ENCODE peak calls at places on chromosomes 7 and 10, in five cellular contexts. One of them, this sample, is unnamed.
A peak's percentile ranks its signal among the peaks of the same experiment; 100 is the strongest.

GRCh38 chr7:90749262-90749661 is 153.1 kb downstream of the CDK14 start:
- DNase-seq in IMR-90: no peak
- DNase-seq in CD4-positive, alpha-beta T cell: no peak
- DNase-seq in cardiac muscle cell: no peak
- DNase-seq in GM23338: no peak
- DNase-seq in this sample: no peak

GRCh38 chr7:44756904-44757303 is 8.3 kb downstream of the ZMIZ2 start:
- DNase-seq in IMR-90: no peak
- DNase-seq in CD4-positive, alpha-beta T cell: no peak
- DNase-seq in cardiac muscle cell: no peak
- DNase-seq in GM23338: no peak
- DNase-seq in this sample: no peak

GRCh38 chr7:112359086-112359485 is 91.2 kb upstream of the IFRD1 start:
- DNase-seq in IMR-90: no peak
- DNase-seq in CD4-positive, alpha-beta T cell: no peak
- DNase-seq in cardiac muscle cell: no peak
- DNase-seq in GM23338: no peak
- DNase-seq in this sample: no peak

GRCh38 chr10:34941471-34942357 is 126.6 kb upstream of the PARD3 start:
- DNase-seq in IMR-90: peak; percentile 13
- DNase-seq in CD4-positive, alpha-beta T cell: no peak
- DNase-seq in cardiac muscle cell: no peak
- DNase-seq in GM23338: no peak
- DNase-seq in this sample: no peak

GRCh38 chr7:55573526-55573925 is 1.2 kb upstream of the VOPP1 start:
- DNase-seq in IMR-90: peak; percentile 55
- DNase-seq in CD4-positive, alpha-beta T cell: no peak
- DNase-seq in cardiac muscle cell: no peak
- DNase-seq in GM23338: no peak
- DNase-seq in this sample: no peak

GRCh38 chr10:98074315-98074911 is 44.0 kb upstream of the CRTAC1 start:
- DNase-seq in IMR-90: peak; percentile 21
- DNase-seq in CD4-positive, alpha-beta T cell: no peak
- DNase-seq in cardiac muscle cell: peak; percentile 67
- DNase-seq in GM23338: peak; percentile 42
- DNase-seq in this sample: no peak

GRCh38 chr7:137546671-137547070 is 203.1 kb upstream of the PTN start:
- DNase-seq in IMR-90: peak; percentile 74
- DNase-seq in CD4-positive, alpha-beta T cell: no peak
- DNase-seq in cardiac muscle cell: no peak
- DNase-seq in GM23338: no peak
- DNase-seq in this sample: no peak

GRCh38 chr10:75972494-75973276 is 541.3 kb downstream of the LRMDA start:
- DNase-seq in IMR-90: peak; percentile 52
- DNase-seq in CD4-positive, alpha-beta T cell: no peak
- DNase-seq in cardiac muscle cell: peak; percentile 51
- DNase-seq in GM23338: no peak
- DNase-seq in this sample: no peak

GRCh38 chr7:103592844-103593243 is 146.8 kb upstream of the SLC26A5 start:
- DNase-seq in IMR-90: no peak
- DNase-seq in CD4-positive, alpha-beta T cell: no peak
- DNase-seq in cardiac muscle cell: no peak
- DNase-seq in GM23338: no peak
- DNase-seq in this sample: no peak

GRCh38 chr7:129578829-129579228 is 32.7 kb upstream of the NRF1 start:
- DNase-seq in IMR-90: no peak
- DNase-seq in CD4-positive, alpha-beta T cell: no peak
- DNase-seq in cardiac muscle cell: no peak
- DNase-seq in GM23338: no peak
- DNase-seq in this sample: no peak

GRCh38 chr10:112827091-112827490 is 123.0 kb upstream of the TCF7L2 start:
- DNase-seq in IMR-90: no peak
- DNase-seq in CD4-positive, alpha-beta T cell: no peak
- DNase-seq in cardiac muscle cell: no peak
- DNase-seq in GM23338: no peak
- DNase-seq in this sample: no peak

GRCh38 chr10:101643546-101643945 is 51.4 kb downstream of the FBXW4 start:
- DNase-seq in IMR-90: no peak
- DNase-seq in CD4-positive, alpha-beta T cell: no peak
- DNase-seq in cardiac muscle cell: no peak
- DNase-seq in GM23338: peak; percentile 29
- DNase-seq in this sample: no peak

GRCh38 chr10:25629333-25629732 is 304.7 kb upstream of the MYO3A start:
- DNase-seq in IMR-90: no peak
- DNase-seq in CD4-positive, alpha-beta T cell: no peak
- DNase-seq in cardiac muscle cell: no peak
- DNase-seq in GM23338: no peak
- DNase-seq in this sample: no peak

GRCh38 chr7:21542891-21543527 is at the start of gene DNAH11:
- DNase-seq in IMR-90: no peak
- DNase-seq in CD4-positive, alpha-beta T cell: no peak
- DNase-seq in cardiac muscle cell: peak; percentile 77
- DNase-seq in GM23338: peak; percentile 89
- DNase-seq in this sample: peak; percentile 40

GRCh38 chr10:34789993-34790506 is 25.0 kb downstream of the PARD3 start:
- DNase-seq in IMR-90: no peak
- DNase-seq in CD4-positive, alpha-beta T cell: no peak
- DNase-seq in cardiac muscle cell: peak; percentile 40
- DNase-seq in GM23338: no peak
- DNase-seq in this sample: no peak

GRCh38 chr10:74394416-74394969 is 243.5 kb downstream of the ADK start:
- DNase-seq in IMR-90: peak; percentile 79
- DNase-seq in CD4-positive, alpha-beta T cell: no peak
- DNase-seq in cardiac muscle cell: no peak
- DNase-seq in GM23338: no peak
- DNase-seq in this sample: no peak

GRCh38 chr10:124089859-124090258 is 3.5 kb downstream of the CHST15 start:
- DNase-seq in IMR-90: no peak
- DNase-seq in CD4-positive, alpha-beta T cell: no peak
- DNase-seq in cardiac muscle cell: no peak
- DNase-seq in GM23338: no peak
- DNase-seq in this sample: no peak

GRCh38 chr7:151141281-151141854 is 26.1 kb downstream of the GBX1 start:
- DNase-seq in IMR-90: no peak
- DNase-seq in CD4-positive, alpha-beta T cell: no peak
- DNase-seq in cardiac muscle cell: no peak
- DNase-seq in GM23338: no peak
- DNase-seq in this sample: no peak

GRCh38 chr7:74003609-74004008 is 24.4 kb upstream of the ELN start:
- DNase-seq in IMR-90: no peak
- DNase-seq in CD4-positive, alpha-beta T cell: no peak
- DNase-seq in cardiac muscle cell: no peak
- DNase-seq in GM23338: no peak
- DNase-seq in this sample: no peak

GRCh38 chr7:74006032-74006431 is 21.9 kb upstream of the ELN start:
- DNase-seq in IMR-90: no peak
- DNase-seq in CD4-positive, alpha-beta T cell: no peak
- DNase-seq in cardiac muscle cell: no peak
- DNase-seq in GM23338: no peak
- DNase-seq in this sample: no peak

GRCh38 chr7:74008687-74009086 is 19.3 kb upstream of the ELN start:
- DNase-seq in IMR-90: no peak
- DNase-seq in CD4-positive, alpha-beta T cell: no peak
- DNase-seq in cardiac muscle cell: no peak
- DNase-seq in GM23338: no peak
- DNase-seq in this sample: no peak

GRCh38 chr7:74007260-74007567 is 20.8 kb upstream of the ELN start:
- DNase-seq in IMR-90: no peak
- DNase-seq in CD4-positive, alpha-beta T cell: no peak
- DNase-seq in cardiac muscle cell: no peak
- DNase-seq in GM23338: no peak
- DNase-seq in this sample: no peak

DNA sequence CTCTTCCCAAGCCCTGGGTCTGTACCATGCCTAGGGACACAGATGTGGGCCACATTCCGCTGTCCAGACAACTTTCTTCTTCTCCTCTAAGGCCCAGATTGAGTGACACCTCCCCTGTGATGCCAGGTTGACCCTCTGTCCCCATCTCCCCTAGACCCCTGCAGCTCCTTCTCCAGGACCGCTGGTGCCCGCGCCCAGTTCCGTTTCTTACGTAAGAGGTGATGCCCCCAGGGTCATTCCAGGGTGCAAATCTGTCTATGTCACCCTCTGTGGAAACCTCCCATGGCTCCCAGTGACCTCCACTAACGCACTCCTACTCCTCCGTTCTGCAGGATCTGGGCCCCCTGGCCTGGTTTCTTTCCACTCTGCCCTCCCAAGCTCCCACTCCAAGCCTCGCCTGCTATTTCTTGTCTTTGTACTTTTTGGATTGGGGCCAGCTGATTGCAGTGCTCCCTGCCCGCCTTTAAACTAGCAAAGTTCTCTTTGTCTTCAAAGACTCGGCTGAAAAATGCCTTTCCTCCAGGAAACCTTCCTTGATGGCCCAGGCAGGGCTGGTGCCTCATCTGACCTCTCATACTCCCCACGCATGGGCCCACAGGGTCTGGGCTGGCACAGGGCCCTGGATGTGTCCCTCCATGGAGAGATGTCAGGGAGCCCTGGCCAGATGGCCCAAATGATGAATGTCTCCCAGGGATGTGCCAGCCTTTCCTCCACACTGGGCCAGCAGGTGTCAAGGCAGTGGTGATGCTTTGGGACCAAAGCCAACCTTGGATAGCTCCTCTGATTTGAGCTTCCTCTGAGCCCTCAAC is 21.3 kb upstream of the ELN start:
- DNase-seq in IMR-90: no peak
- DNase-seq in CD4-positive, alpha-beta T cell: no peak
- DNase-seq in cardiac muscle cell: no peak
- DNase-seq in GM23338: no peak
- DNase-seq in this sample: no peak
- H3K27ac ChIP-seq in IMR-90: no peak overlapping the region
- H3K27ac ChIP-seq in CD4-positive, alpha-beta T cell: no peak overlapping the region
- H3K27ac ChIP-seq in cardiac muscle cell: no peak overlapping the region
- H3K27ac ChIP-seq in GM23338: no peak overlapping the region
- H3K27ac ChIP-seq in this sample: no peak overlapping the region

GRCh38 chr10:10662720-10663467 is 354.8 kb upstream of the CELF2 start:
- DNase-seq in IMR-90: no peak
- DNase-seq in CD4-positive, alpha-beta T cell: no peak
- DNase-seq in cardiac muscle cell: no peak
- DNase-seq in GM23338: no peak
- DNase-seq in this sample: no peak
- H3K27ac ChIP-seq in IMR-90: no peak overlapping the region
- H3K27ac ChIP-seq in CD4-positive, alpha-beta T cell: no peak overlapping the region
- H3K27ac ChIP-seq in cardiac muscle cell: no peak overlapping the region
- H3K27ac ChIP-seq in GM23338: no peak overlapping the region
- H3K27ac ChIP-seq in this sample: no peak overlapping the region

DNA sequence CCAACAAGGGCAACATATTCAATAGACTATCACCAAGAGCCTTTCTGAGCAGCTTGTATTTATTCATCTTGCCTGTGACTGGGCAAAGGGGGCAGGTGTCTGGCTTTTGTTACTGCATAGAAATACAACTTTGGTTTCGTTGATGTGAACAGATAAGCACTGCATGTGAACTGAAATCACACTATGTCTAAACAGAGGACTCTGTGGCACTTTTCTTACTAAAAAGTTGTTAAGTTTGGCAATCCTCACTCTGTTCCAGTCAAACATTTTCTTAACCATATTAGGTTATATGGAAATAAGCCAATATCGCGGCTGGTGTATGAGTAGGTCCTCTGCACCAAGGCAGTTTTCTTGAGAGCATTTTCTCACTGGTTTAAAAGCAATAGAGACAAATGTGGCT is 48.5 kb downstream of the CALD1 start:
- DNase-seq in IMR-90: peak; percentile 84
- DNase-seq in CD4-positive, alpha-beta T cell: no peak
- DNase-seq in cardiac muscle cell: no peak
- DNase-seq in GM23338: no peak
- DNase-seq in this sample: no peak
- H3K27ac ChIP-seq in IMR-90: peak overlapping the region; percentile 39
- H3K27ac ChIP-seq in CD4-positive, alpha-beta T cell: no peak overlapping the region
- H3K27ac ChIP-seq in cardiac muscle cell: no peak overlapping the region
- H3K27ac ChIP-seq in GM23338: no peak overlapping the region
- H3K27ac ChIP-seq in this sample: no peak overlapping the region

DNA sequence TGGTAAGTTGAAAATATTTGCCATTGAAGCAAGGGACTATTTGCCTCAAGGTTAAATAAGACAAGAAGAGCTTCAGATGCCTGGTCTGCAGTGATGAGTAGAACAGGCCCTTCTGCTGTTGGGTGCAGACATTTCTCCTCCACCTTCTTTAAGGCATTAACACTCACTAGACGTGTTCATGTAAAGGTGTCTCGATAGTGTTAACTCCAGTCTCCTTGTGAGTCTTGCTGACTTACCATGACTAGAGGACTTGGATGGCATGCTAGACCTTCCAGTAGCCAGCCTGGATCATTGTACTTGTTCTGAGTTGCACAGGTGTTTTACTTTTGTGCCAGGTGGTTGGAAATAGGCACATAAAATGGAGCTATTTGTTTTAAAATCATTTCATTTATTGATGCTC is 15.4 kb upstream of the AKR1C3 start:
- DNase-seq in IMR-90: no peak
- DNase-seq in CD4-positive, alpha-beta T cell: no peak
- DNase-seq in cardiac muscle cell: no peak
- DNase-seq in GM23338: no peak
- DNase-seq in this sample: no peak
- H3K27ac ChIP-seq in IMR-90: no peak overlapping the region
- H3K27ac ChIP-seq in CD4-positive, alpha-beta T cell: no peak overlapping the region
- H3K27ac ChIP-seq in cardiac muscle cell: no peak overlapping the region
- H3K27ac ChIP-seq in GM23338: no peak overlapping the region
- H3K27ac ChIP-seq in this sample: peak overlapping the region; percentile 66

This sample was measured in psoas muscle.